ENCODE peak calls at places on chromosomes 6 and 20, in six cellular contexts. N is iPS DF 6.9, H is fibroblast of lung, M is left lung, J is ovary, D is pancreas. L is an unnamed sample. For H3K36me3, the result is how much of the 10 kb centered on the place peaks cover.

GRCh38 chr6:52333840-52334200 is 28.1 kb upstream of the PAQR8 start:
- DNase-seq in H (no peak), D (no peak), J (no peak), M (no peak), N (no peak), L (no peak)

GRCh38 chr6:156517090-156517489 is 260.1 kb upstream of the ARID1B start:
- DNase-seq in D (no peak), J (no peak), M (no peak), N (no peak), H (peak), L (no peak)

GRCh38 chr20:1185316-1185741 is 548 bp upstream of the TMEM74B start:
- DNase-seq in N (no peak), H (no peak), D (no peak), M (no peak), J (no peak), L (no peak)

GRCh38 chr6:6752129-6752528 is 163.6 kb downstream of the LY86 start:
- DNase-seq in J (peak), H (no peak), M (no peak), D (no peak), N (no peak), L (no peak)

GRCh38 chr6:148972481-148972880 is 225.7 kb downstream of the UST start:
- DNase-seq in H (no peak), J (peak), N (peak), D (peak), M (peak), L (no peak)

GRCh38 chr20:18019068-18019467 is 38.6 kb downstream of the OVOL2 start:
- DNase-seq in N (no peak), D (no peak), J (no peak), H (peak), M (no peak), L (no peak)

GRCh38 chr6:148577687-148578488 is 168.9 kb upstream of the UST start:
- DNase-seq in D (peak), M (peak), N (peak), J (peak), H (peak), L (no peak)

GRCh38 chr6:85285934-85286333 is 163.9 kb upstream of the NT5E start:
- DNase-seq in H (no peak), D (no peak), J (no peak), N (no peak), M (no peak), L (no peak)

GRCh38 chr6:151993364-151993763 is 185.9 kb downstream of the ESR1 start:
- DNase-seq in D (peak), N (no peak), H (peak), J (peak), M (no peak), L (no peak)

GRCh38 chr20:17281478-17281877 is 54.6 kb downstream of the PCSK2 start:
- DNase-seq in J (no peak), D (peak), M (no peak), N (peak), H (no peak), L (no peak)

GRCh38 chr6:160768101-160768500 is 66.1 kb downstream of the PLG start:
- DNase-seq in D (peak), M (no peak), N (no peak), H (no peak), J (no peak), L (no peak)

GRCh38 chr6:32047855-32048766 is 9.9 kb downstream of the CYP21A2 start:
- DNase-seq in D (peak), H (peak), J (peak), N (peak), M (peak), L (no peak)

GRCh38 chr20:32052090-32052791 is at the start of gene HCK:
- DNase-seq in D (no peak), M (peak), N (no peak), J (no peak), H (no peak), L (no peak)

GRCh38 chr20:10309326-10309725 is 90.7 kb downstream of the SNAP25 start:
- DNase-seq in J (no peak), H (peak), N (no peak), D (no peak), M (no peak), L (peak)

GRCh38 chr6:139531148-139531547 is 156.7 kb upstream of the CITED2 start:
- DNase-seq in N (no peak), M (peak), H (peak), D (no peak), J (no peak), L (no peak)

GRCh38 chr6:122654016-122654415 is 43.8 kb downstream of the PKIB start:
- DNase-seq in H (no peak), J (no peak), N (no peak), M (no peak), D (no peak), L (no peak)

GRCh38 chr6:16973545-16974386 is 128.1 kb upstream of the STMND1 start:
- DNase-seq in M (no peak), H (no peak), D (no peak), N (no peak), J (no peak), L (no peak)

GRCh38 chr20:19758888-19759331 is 852 bp downstream of the RIN2 start:
- DNase-seq in M (peak), N (no peak), H (peak), J (peak), D (peak), L (no peak)

GRCh38 chr20:17748279-17748678 is 48.5 kb downstream of the BANF2 start:
- DNase-seq in H (no peak), M (no peak), J (no peak), D (no peak), N (no peak), L (no peak)

GRCh38 chr6:85240787-85241186 is 209.1 kb upstream of the NT5E start:
- DNase-seq in H (no peak), J (no peak), M (no peak), D (no peak), N (no peak), L (no peak)

GRCh38 chr6:3359091-3359752 is 97.6 kb downstream of the SLC22A23 start:
- DNase-seq in M (no peak), N (no peak), D (no peak), J (no peak), H (no peak), L (no peak)

GRCh38 chr20:39206899-39207564 is 244.9 kb downstream of the DHX35 start:
- DNase-seq in D (no peak), N (no peak), H (no peak), J (no peak), M (no peak), L (no peak)

DNA sequence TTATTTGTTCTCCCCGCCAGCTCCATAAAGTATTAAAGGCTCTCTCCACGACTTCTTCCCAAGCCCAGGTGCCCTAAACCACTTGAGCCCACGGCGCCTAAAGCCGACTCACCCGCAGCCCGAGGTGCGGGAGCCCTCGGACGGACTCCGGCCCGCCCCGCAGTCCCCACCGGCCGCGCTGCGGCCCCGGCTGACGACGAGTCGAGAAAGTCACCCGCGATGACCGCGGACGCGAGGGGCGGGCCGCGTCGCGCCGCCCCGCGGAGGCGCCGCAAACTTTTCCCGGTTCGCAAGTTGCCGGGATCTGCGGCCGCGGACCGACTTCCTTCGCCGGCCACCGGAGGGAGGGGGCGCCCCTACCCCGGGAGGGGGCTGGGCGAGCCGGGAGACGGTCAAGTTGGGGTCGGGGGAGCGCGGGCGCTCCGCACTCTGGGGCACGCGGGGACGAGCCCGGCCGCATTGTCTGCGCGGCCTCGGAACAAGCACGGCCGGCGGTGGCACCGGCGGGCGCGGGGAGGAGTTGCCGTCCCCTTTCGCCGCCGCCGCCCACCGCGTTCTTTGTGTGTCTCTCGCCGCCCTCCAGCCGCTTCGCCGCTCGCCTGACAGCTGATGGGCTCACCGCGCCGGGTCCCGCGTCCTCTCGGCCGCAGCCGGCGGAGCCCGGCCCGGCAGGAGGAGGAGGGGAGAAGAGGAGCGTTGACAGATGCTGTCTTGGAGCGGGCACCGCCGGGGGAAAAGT is 131.5 kb downstream of the OGFRL1 start:
- DNase-seq in J (peak), H (peak), N (no peak), D (peak), M (peak), L (no peak)
- H3K4me3 ChIP-seq in J (peak), H (peak), N (peak), D (peak), M (peak), L (peak)

GRCh38 chr6:82185948-82186347 is 61.6 kb downstream of the IBTK start:
- DNase-seq in H (peak), J (no peak), M (no peak), D (no peak), N (no peak), L (no peak)
- H3K36me3 ChIP-seq in H (under half), J (under half), M (under half), D (under half), N (under half), L (under half)

GRCh38 chr6:125002090-125002741 is 40.0 kb downstream of the RNF217 start:
- DNase-seq in N (no peak), D (no peak), M (no peak), H (peak), J (no peak), L (no peak)
- H3K4me3 ChIP-seq in N (no peak), D (peak), M (peak), H (peak), J (no peak), L (no peak)

DNA sequence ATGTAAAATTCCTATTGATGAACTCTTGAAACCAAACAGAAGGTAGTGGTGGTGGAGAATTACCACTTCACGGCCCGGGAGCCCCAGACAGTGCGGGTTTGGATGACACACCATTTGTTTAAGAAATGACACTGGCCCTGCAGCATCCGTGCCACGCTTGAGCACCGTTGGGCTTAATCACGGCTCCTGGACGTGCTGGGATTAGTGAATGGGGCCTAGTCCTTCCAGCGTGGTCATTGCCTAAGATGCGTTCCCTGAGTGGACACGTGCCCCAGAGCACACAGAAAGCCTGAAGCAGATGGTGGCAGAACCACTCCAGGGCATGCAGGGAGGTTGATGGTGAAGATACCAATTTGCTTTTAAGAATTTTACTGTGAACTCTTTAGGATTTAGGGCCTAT is 14.5 kb downstream of the STX16 start:
- DNase-seq in N (no peak), D (no peak), H (no peak), J (no peak), M (no peak), L (no peak)
- H3K36me3 ChIP-seq in N (under half), D (under half), H (under half), J (under half), M (under half), L (under half)

GRCh38 chr6:77034161-77034560 is 429.1 kb downstream of the HTR1B start:
- DNase-seq in N (peak), H (peak), M (no peak), J (no peak), D (no peak), L (peak)
- H3K4me3 ChIP-seq in N (no peak), H (no peak), M (no peak), J (no peak), D (no peak), L (no peak)

DNA sequence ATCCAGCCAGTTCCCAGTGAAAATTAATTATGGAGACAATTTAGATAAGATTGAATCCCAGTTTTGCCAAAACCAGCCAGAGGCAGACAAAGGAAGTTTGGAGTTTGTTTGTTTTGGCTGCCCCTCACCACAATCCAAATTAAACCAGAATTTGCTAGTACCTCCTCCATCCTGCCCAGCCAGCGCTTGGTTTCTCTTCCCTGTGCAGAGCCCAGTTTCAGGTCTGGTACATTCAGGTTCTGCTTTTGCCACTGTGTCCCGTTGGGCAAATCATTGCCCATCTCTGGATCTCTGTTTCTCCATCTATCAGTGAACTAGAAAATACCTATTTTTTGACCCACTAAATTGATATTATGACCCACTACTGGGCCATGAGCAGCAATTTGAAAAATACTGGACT is 26.4 kb downstream of the FOXP4 start:
- DNase-seq in N (no peak), M (no peak), D (no peak), J (no peak), H (no peak), L (no peak)
- H3K36me3 ChIP-seq in N (under half), M (under half), D (under half), J (under half), H (under half), L (under half)

GRCh38 chr6:29887819-29888581 is 54.3 kb upstream of the HLA-A start:
- DNase-seq in N (no peak), J (peak), D (peak), M (peak), H (peak), L (no peak)

GRCh38 chr6:29884261-29884660 is 56.6 kb downstream of the HLA-G start:
- DNase-seq in D (no peak), H (no peak), J (no peak), N (no peak), M (no peak), L (no peak)

GRCh38 chr6:29887330-29887818 is 55.0 kb upstream of the HLA-A start:
- DNase-seq in H (peak), J (peak), N (no peak), M (peak), D (peak), L (no peak)

DNA sequence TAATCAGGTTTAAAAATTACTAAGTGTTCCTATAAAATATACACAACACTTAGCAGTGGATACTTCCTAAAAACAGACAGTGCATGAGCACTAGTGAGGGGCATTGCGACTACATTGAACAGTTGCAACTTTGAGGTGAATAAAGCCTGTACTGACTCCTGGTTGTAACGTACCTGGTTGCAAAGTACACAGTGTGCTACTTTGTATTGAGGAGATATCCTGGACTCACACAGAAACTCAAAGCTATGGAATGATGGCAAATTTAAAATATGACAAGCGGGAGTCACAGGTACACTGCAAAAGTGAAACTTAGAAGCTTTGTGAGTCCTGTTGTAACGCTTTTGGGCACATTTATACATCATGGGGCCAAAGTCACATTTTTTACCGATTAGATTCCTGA is 55.6 kb upstream of the HLA-A start:
- DNase-seq in D (no peak), J (no peak), M (no peak), N (no peak), H (no peak), L (no peak)
- H3K4me3 ChIP-seq in D (no peak), J (peak), M (peak), N (no peak), H (no peak), L (no peak)

GRCh38 chr6:33678246-33678931 is 33.1 kb downstream of the UQCC2 start:
- DNase-seq in H (no peak), M (no peak), J (no peak), D (no peak), N (no peak), L (no peak)

GRCh38 chr6:33677689-33678088 is 33.8 kb downstream of the UQCC2 start:
- DNase-seq in H (no peak), D (no peak), M (no peak), J (no peak), N (no peak), L (no peak)

GRCh38 chr6:33678932-33679478 is 32.5 kb downstream of the UQCC2 start:
- DNase-seq in M (no peak), H (no peak), N (no peak), J (no peak), D (no peak), L (no peak)

GRCh38 chr6:33677153-33677660 is 34.3 kb downstream of the UQCC2 start:
- DNase-seq in N (no peak), M (no peak), D (no peak), H (peak), J (no peak), L (peak)

DNA sequence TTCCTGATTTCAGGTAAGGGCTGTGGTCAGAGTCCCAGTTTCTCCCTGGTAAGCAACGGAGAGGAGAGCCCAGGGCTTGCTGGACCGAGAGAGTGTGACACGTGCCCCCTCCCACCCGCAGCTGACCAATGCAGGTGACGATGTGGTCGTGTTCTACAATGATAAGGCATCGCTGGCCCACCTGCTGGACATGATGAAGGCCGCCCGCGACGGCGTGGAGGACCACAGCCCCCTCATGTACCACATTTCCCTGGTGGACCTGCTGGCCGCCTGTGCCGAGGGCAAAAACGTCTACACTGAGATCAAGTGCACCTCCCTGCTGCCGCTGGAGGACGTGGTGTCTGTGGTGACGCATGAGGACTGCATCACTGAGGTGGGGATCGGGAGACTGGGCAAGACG is 31.7 kb downstream of the UQCC2 start:
- DNase-seq in N (no peak), D (no peak), H (no peak), M (no peak), J (no peak), L (no peak)
- H3K36me3 ChIP-seq in N (under half), D (under half), H (under half), M (under half), J (under half), L (under half)

GRCh38 chr6:13336553-13336952 is 8.2 kb upstream of the TBC1D7 start:
- DNase-seq in J (peak), D (peak), H (peak), N (peak), M (peak), L (peak)

GRCh38 chr6:13334953-13335352 is 6.6 kb upstream of the TBC1D7 start:
- DNase-seq in M (no peak), D (no peak), H (no peak), N (no peak), J (no peak), L (no peak)

GRCh38 chr6:13342414-13343019 is 14.2 kb upstream of the TBC1D7 start:
- DNase-seq in H (no peak), D (no peak), J (no peak), M (no peak), N (no peak), L (no peak)

GRCh38 chr6:13339863-13340635 is 11.7 kb upstream of the TBC1D7 start:
- DNase-seq in N (no peak), H (no peak), J (no peak), M (no peak), D (no peak), L (no peak)

GRCh38 chr6:13338038-13338437 is 9.7 kb upstream of the TBC1D7 start:
- DNase-seq in N (no peak), M (no peak), H (no peak), J (no peak), D (no peak), L (no peak)
- H3K4me3 ChIP-seq in N (no peak), M (no peak), H (no peak), J (no peak), D (no peak), L (no peak)